ENCODE peak calls at places on chromosomes 11 and 22, in ten cellular contexts. H is amygdala; L is CD8-positive, alpha-beta T cell; S is hepatic stellate cell; W is stimulated activated CD4-positive, alpha-beta T cell treated with anti-CD3 and anti-CD28 coated beads, Interleukin-1b, Interleukin-23, amount 100 ng/mL, for 24 hours; E is GM23248; F is stimulated activated naive CD4-positive, alpha-beta T cell; D is memory B cell; X is LHCN-M2; J is adrenal gland. T is an unnamed sample.

GRCh38 chr22:45302047-45302446 is 7.7 kb upstream of the FAM118A start:
- DNase-seq in F (no peak), W (no peak), S (peak; percentile 82), D (no peak), X (peak; percentile 37), J (no peak), H (no peak), L (no peak), E (peak; percentile 95), T (no peak)

GRCh38 chr11:30458541-30458940 is 127.6 kb downstream of the MPPED2 start:
- DNase-seq in F (no peak), J (no peak), H (no peak), W (no peak), L (no peak), E (no peak), X (no peak), S (no peak), D (no peak), T (no peak)

GRCh38 chr11:2381494-2382128 is 4.5 kb downstream of the CD81 start:
- DNase-seq in L (no peak), X (no peak), W (no peak), D (no peak), J (peak; percentile 58), F (no peak), S (no peak), H (no peak), E (no peak), T (no peak)

GRCh38 chr11:41498726-41499125 is 39.3 kb upstream of the LRRC4C start:
- DNase-seq in X (no peak), L (no peak), F (no peak), W (no peak), J (no peak), H (no peak), D (no peak), E (peak; percentile 5), S (no peak), T (no peak)

GRCh38 chr11:44694443-44694842 is 32.3 kb upstream of the TSPAN18 start:
- DNase-seq in J (no peak), X (no peak), S (no peak), L (no peak), E (no peak), D (no peak), W (no peak), H (no peak), F (no peak), T (no peak)

GRCh38 chr11:19723572-19724342 is 11.1 kb downstream of the NAV2 start:
- DNase-seq in F (peak; percentile 18), S (no peak), H (no peak), X (peak; percentile 82), J (peak; percentile 76), L (peak; percentile 37), W (no peak), D (no peak), E (peak; percentile 70), T (peak; percentile 46)

GRCh38 chr22:19959043-19959586 is 17.5 kb upstream of the TXNRD2 start:
- DNase-seq in D (no peak), X (no peak), F (no peak), L (no peak), W (no peak), S (no peak), E (peak; percentile 77), H (peak; percentile 33), J (peak; percentile 95), T (peak; percentile 96)

GRCh38 chr11:61120099-61120864 is 18.0 kb downstream of the CD5 start:
- DNase-seq in H (no peak), S (no peak), E (no peak), D (no peak), J (no peak), F (no peak), W (no peak), X (peak; percentile 41), L (no peak), T (no peak)

GRCh38 chr11:2761131-2762030 is 61.6 kb upstream of the KCNQ1OT1 start:
- DNase-seq in L (no peak), J (no peak), D (no peak), S (no peak), X (no peak), E (no peak), W (no peak), F (no peak), H (no peak), T (peak; percentile 7)

GRCh38 chr11:11349870-11350325 is 3.2 kb downstream of the CSNK2A3 start:
- DNase-seq in S (peak; percentile 58), J (peak; percentile 66), D (no peak), F (no peak), L (no peak), H (no peak), W (no peak), X (peak; percentile 98), E (peak; percentile 63), T (no peak)

GRCh38 chr11:87148749-87149148 is 111.0 kb downstream of the TMEM135 start:
- DNase-seq in X (no peak), H (no peak), E (no peak), F (no peak), L (no peak), J (no peak), W (no peak), S (no peak), D (no peak), T (no peak)

GRCh38 chr11:78576549-78577097 is 2.0 kb upstream of the NARS2 start:
- DNase-seq in J (no peak), E (no peak), F (no peak), D (no peak), W (no peak), S (no peak), H (no peak), X (no peak), L (no peak), T (no peak)

GRCh38 chr22:19848298-19849224 is 6.1 kb downstream of the GNB1L start:
- DNase-seq in J (peak; percentile 80), X (peak; percentile 60), H (no peak), E (peak; percentile 57), W (no peak), S (no peak), L (no peak), F (no peak), D (no peak), T (peak; percentile 84)

GRCh38 chr22:28813772-28814518 is 13.6 kb upstream of the XBP1 start:
- DNase-seq in L (no peak), S (no peak), X (no peak), H (no peak), D (no peak), W (no peak), F (no peak), J (peak; percentile 74), E (no peak), T (peak; percentile 61)

GRCh38 chr11:130689222-130689908 is 226.9 kb downstream of the SNX19 start:
- DNase-seq in W (no peak), F (no peak), X (no peak), E (no peak), D (no peak), S (no peak), L (no peak), H (no peak), J (no peak), T (no peak)

GRCh38 chr11:60918941-60919275 is 5.0 kb downstream of the TMEM109 start:
- DNase-seq in L (no peak), H (no peak), J (no peak), F (no peak), S (peak; percentile 61), D (no peak), W (no peak), E (peak; percentile 57), X (peak; percentile 56), T (no peak)

GRCh38 chr11:58192229-58192628 is 3.4 kb downstream of the OR9Q2 start:
- DNase-seq in H (no peak), E (no peak), F (no peak), D (no peak), X (no peak), S (no peak), J (no peak), W (no peak), L (no peak), T (no peak)

GRCh38 chr11:57567210-57567511 is 311 bp downstream of the UBE2L6 start:
- DNase-seq in S (peak; percentile 42), L (peak; percentile 15), D (peak; percentile 4), F (no peak), H (no peak), E (peak; percentile 63), X (peak; percentile 25), W (no peak), J (peak; percentile 59), T (no peak)

T was measured in thyroid gland.